ENCODE peak calls at places on chromosome 17, in seven cellular contexts. I is GM04504, G is left kidney, K is non-pigmented ciliary epithelial cell, Q is NCI-H82, O is AG10803, A is iris pigment epithelial cell. Z is an unnamed sample.

GRCh38 chr17:38922538-38923291 is 2.7 kb upstream of the LASP1NB start:
- DNase-seq in Q (peak; percentile 27), I (peak; percentile 35), A (peak; percentile 65), K (no peak), O (peak; percentile 70), G (no peak), Z (peak; percentile 80)

GRCh38 chr17:64707077-64707591 is 45.0 kb upstream of the SMURF2 start:
- DNase-seq in Q (peak; percentile 53), A (peak; percentile 99), O (peak; percentile 99), K (peak; percentile 99), I (peak; percentile 99), G (peak; percentile 39), Z (peak; percentile 93)

GRCh38 chr17:77127735-77128361 is 12.9 kb upstream of the SEC14L1 start:
- DNase-seq in A (peak; percentile 88), Q (no peak), I (no peak), G (no peak), K (no peak), O (no peak), Z (no peak)

GRCh38 chr17:76267051-76267576 is 2.0 kb downstream of the UBALD2 start:
- DNase-seq in A (no peak), G (no peak), Q (no peak), I (no peak), K (no peak), O (no peak), Z (no peak)

GRCh38 chr17:17612085-17613022 is 20.8 kb upstream of the PEMT start:
- DNase-seq in I (no peak), K (no peak), G (no peak), Q (peak; percentile 52), O (no peak), A (no peak), Z (no peak)

GRCh38 chr17:50542795-50543774 is 3.9 kb upstream of the SPATA20 start:
- DNase-seq in O (no peak), G (no peak), A (no peak), Q (no peak), K (no peak), I (no peak), Z (peak; percentile 77)

GRCh38 chr17:50707296-50708049 is at the start of gene ANKRD40:
- DNase-seq in K (peak; percentile 63), O (peak; percentile 94), I (peak; percentile 90), Q (peak; percentile 92), A (peak; percentile 92), G (peak; percentile 93), Z (peak; percentile 94)

GRCh38 chr17:58631523-58632323 is 60.1 kb downstream of the TEX14 start:
- DNase-seq in Q (peak; percentile 96), K (peak; percentile 99), I (peak; percentile 90), A (peak; percentile 99), O (peak; percentile 95), G (peak; percentile 99), Z (peak; percentile 98)

GRCh38 chr17:56975656-56976055 is 2.3 kb upstream of the SCPEP1 start:
- DNase-seq in G (no peak), K (no peak), I (no peak), O (no peak), Q (no peak), A (no peak), Z (no peak)

GRCh38 chr17:9427460-9428315 is 147.9 kb downstream of the STX8 start:
- DNase-seq in O (no peak), I (no peak), Q (no peak), K (no peak), A (no peak), G (no peak), Z (no peak)

GRCh38 chr17:31739300-31739699 is 119.7 kb downstream of the COPRS start:
- DNase-seq in G (no peak), A (peak; percentile 70), K (peak; percentile 57), I (peak; percentile 73), O (peak; percentile 94), Q (peak; percentile 59), Z (no peak)

GRCh38 chr17:7586673-7587419 is 3.0 kb downstream of the SOX15 start:
- DNase-seq in O (no peak), A (no peak), I (no peak), G (peak; percentile 42), Q (peak; percentile 75), K (no peak), Z (peak; percentile 69)